ENCODE peak calls at places on chromosomes 12 and 14, in five cellular contexts. One of them, this sample, is unnamed. For H3K4me1, the result is how much of the 10 kb centered on the place peaks cover.

GRCh38 chr14:75295491-75296338 is 17.1 kb downstream of the FOS start:
- DNase-seq in prostate gland: peak
- DNase-seq in fibroblast of lung: peak
- DNase-seq in HCT116: no peak
- DNase-seq in adrenal gland: peak
- DNase-seq in this sample: peak

GRCh38 chr14:75449703-75450102 is 21.9 kb downstream of the JDP2 start:
- DNase-seq in prostate gland: no peak
- DNase-seq in fibroblast of lung: no peak
- DNase-seq in HCT116: no peak
- DNase-seq in adrenal gland: no peak
- DNase-seq in this sample: no peak

GRCh38 chr12:67111182-67111581 is 158.0 kb upstream of the CAND1 start:
- DNase-seq in prostate gland: no peak
- DNase-seq in fibroblast of lung: no peak
- DNase-seq in HCT116: no peak
- DNase-seq in adrenal gland: no peak
- DNase-seq in this sample: no peak

GRCh38 chr12:64780531-64781373 is 21.5 kb upstream of the GNS start:
- DNase-seq in prostate gland: peak
- DNase-seq in fibroblast of lung: peak
- DNase-seq in HCT116: no peak
- DNase-seq in adrenal gland: peak
- DNase-seq in this sample: no peak

GRCh38 chr12:57934804-57935203 is 6.6 kb upstream of the ATP23 start:
- DNase-seq in prostate gland: no peak
- DNase-seq in fibroblast of lung: no peak
- DNase-seq in HCT116: no peak
- DNase-seq in adrenal gland: no peak
- DNase-seq in this sample: no peak

GRCh38 chr12:107990325-107990724 is 138.8 kb upstream of the WSCD2 start:
- DNase-seq in prostate gland: peak
- DNase-seq in fibroblast of lung: no peak
- DNase-seq in HCT116: peak
- DNase-seq in adrenal gland: peak
- DNase-seq in this sample: peak

GRCh38 chr12:30794591-30795409 is 40.0 kb upstream of the CAPRIN2 start:
- DNase-seq in prostate gland: no peak
- DNase-seq in fibroblast of lung: peak
- DNase-seq in HCT116: peak
- DNase-seq in adrenal gland: peak
- DNase-seq in this sample: no peak

GRCh38 chr12:55036326-55036725 is 16.6 kb downstream of the NEUROD4 start:
- DNase-seq in prostate gland: no peak
- DNase-seq in fibroblast of lung: no peak
- DNase-seq in HCT116: no peak
- DNase-seq in adrenal gland: no peak
- DNase-seq in this sample: no peak

GRCh38 chr12:41439134-41439533 is 251.0 kb downstream of the PDZRN4 start:
- DNase-seq in prostate gland: no peak
- DNase-seq in fibroblast of lung: no peak
- DNase-seq in HCT116: no peak
- DNase-seq in adrenal gland: no peak
- DNase-seq in this sample: no peak

GRCh38 chr14:104130974-104131651 is 7.3 kb upstream of the KIF26A start:
- DNase-seq in prostate gland: peak
- DNase-seq in fibroblast of lung: no peak
- DNase-seq in HCT116: no peak
- DNase-seq in adrenal gland: no peak
- DNase-seq in this sample: peak

GRCh38 chr12:24197517-24197916 is 248.0 kb upstream of the SOX5 start:
- DNase-seq in prostate gland: no peak
- DNase-seq in fibroblast of lung: no peak
- DNase-seq in HCT116: no peak
- DNase-seq in adrenal gland: no peak
- DNase-seq in this sample: no peak

GRCh38 chr14:61106627-61107147 is 125.6 kb downstream of the SLC38A6 start:
- DNase-seq in prostate gland: no peak
- DNase-seq in fibroblast of lung: no peak
- DNase-seq in HCT116: no peak
- DNase-seq in adrenal gland: no peak
- DNase-seq in this sample: no peak

GRCh38 chr14:59360923-59361794 is 104.0 kb downstream of the GPR135 start:
- DNase-seq in prostate gland: peak
- DNase-seq in fibroblast of lung: peak
- DNase-seq in HCT116: peak
- DNase-seq in adrenal gland: peak
- DNase-seq in this sample: no peak

GRCh38 chr14:35855886-35856481 is 29.8 kb downstream of the BRMS1L start:
- DNase-seq in prostate gland: no peak
- DNase-seq in fibroblast of lung: peak
- DNase-seq in HCT116: no peak
- DNase-seq in adrenal gland: no peak
- DNase-seq in this sample: no peak

GRCh38 chr12:94745562-94745961 is 95.2 kb upstream of the TMCC3 start:
- DNase-seq in prostate gland: no peak
- DNase-seq in fibroblast of lung: no peak
- DNase-seq in HCT116: no peak
- DNase-seq in adrenal gland: no peak
- DNase-seq in this sample: no peak

GRCh38 chr12:112907415-112908157 is 824 bp downstream of the OAS1 start:
- DNase-seq in prostate gland: no peak
- DNase-seq in fibroblast of lung: no peak
- DNase-seq in HCT116: no peak
- DNase-seq in adrenal gland: no peak
- DNase-seq in this sample: no peak

GRCh38 chr14:75200451-75200850 is 24.0 kb upstream of the TMED10 start:
- DNase-seq in prostate gland: peak
- DNase-seq in fibroblast of lung: no peak
- DNase-seq in HCT116: peak
- DNase-seq in adrenal gland: no peak
- DNase-seq in this sample: no peak

GRCh38 chr12:109065154-109065852 is 12.9 kb downstream of the USP30 start:
- DNase-seq in prostate gland: no peak
- DNase-seq in fibroblast of lung: no peak
- DNase-seq in HCT116: no peak
- DNase-seq in adrenal gland: no peak
- DNase-seq in this sample: no peak

GRCh38 chr12:84572186-84572585 is 340.4 kb downstream of the SLC6A15 start:
- DNase-seq in prostate gland: no peak
- DNase-seq in fibroblast of lung: peak
- DNase-seq in HCT116: no peak
- DNase-seq in adrenal gland: no peak
- DNase-seq in this sample: no peak

GRCh38 chr12:115322275-115322674 is 638.3 kb upstream of the TBX3 start:
- DNase-seq in prostate gland: no peak
- DNase-seq in fibroblast of lung: peak
- DNase-seq in HCT116: no peak
- DNase-seq in adrenal gland: no peak
- DNase-seq in this sample: no peak

GRCh38 chr14:53304726-53305381 is 151.7 kb upstream of the DDHD1 start:
- DNase-seq in prostate gland: no peak
- DNase-seq in fibroblast of lung: peak
- DNase-seq in HCT116: no peak
- DNase-seq in adrenal gland: no peak
- DNase-seq in this sample: no peak

GRCh38 chr12:109833307-109834189 is at the start of gene TRPV4:
- DNase-seq in prostate gland: no peak
- DNase-seq in fibroblast of lung: peak
- DNase-seq in HCT116: no peak
- DNase-seq in adrenal gland: no peak
- DNase-seq in this sample: peak

GRCh38 chr14:51848120-51848519 is 12.3 kb upstream of the GNG2 start:
- DNase-seq in prostate gland: no peak
- DNase-seq in fibroblast of lung: no peak
- DNase-seq in HCT116: no peak
- DNase-seq in adrenal gland: no peak
- DNase-seq in this sample: no peak
- H3K4me1 ChIP-seq in prostate gland: under half
- H3K4me1 ChIP-seq in fibroblast of lung: under half
- H3K4me1 ChIP-seq in HCT116: under half
- H3K4me1 ChIP-seq in adrenal gland: under half
- H3K4me1 ChIP-seq in this sample: under half

DNA sequence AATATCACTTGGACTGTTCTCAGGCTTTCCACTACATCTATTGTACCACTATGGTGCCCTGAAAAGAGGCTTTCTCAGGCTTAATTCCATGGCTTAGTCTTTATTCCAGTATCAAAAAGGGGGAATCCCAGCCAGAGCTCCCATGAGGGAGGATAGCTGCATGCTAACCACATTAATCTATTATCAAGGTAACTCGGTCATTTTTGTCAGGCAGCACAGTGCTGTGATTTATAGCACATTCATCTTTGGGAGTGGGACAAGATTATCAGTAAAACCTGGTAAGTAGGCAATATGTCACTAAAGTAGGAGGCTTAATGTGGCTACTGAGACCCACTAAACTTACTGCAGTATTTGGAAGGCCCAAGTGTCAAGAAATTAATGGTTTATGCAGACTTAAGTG is 58.9 kb downstream of the DAD1 start:
- DNase-seq in prostate gland: no peak
- DNase-seq in fibroblast of lung: peak
- DNase-seq in HCT116: no peak
- DNase-seq in adrenal gland: no peak
- DNase-seq in this sample: no peak
- H3K4me1 ChIP-seq in prostate gland: under half
- H3K4me1 ChIP-seq in fibroblast of lung: under half
- H3K4me1 ChIP-seq in HCT116: under half
- H3K4me1 ChIP-seq in adrenal gland: under half
- H3K4me1 ChIP-seq in this sample: under half

GRCh38 chr14:68810173-68811153 is 17.6 kb upstream of the ZFP36L1 start:
- DNase-seq in prostate gland: no peak
- DNase-seq in fibroblast of lung: no peak
- DNase-seq in HCT116: no peak
- DNase-seq in adrenal gland: peak
- DNase-seq in this sample: no peak

GRCh38 chr14:68813318-68813838 is 20.5 kb upstream of the ZFP36L1 start:
- DNase-seq in prostate gland: no peak
- DNase-seq in fibroblast of lung: no peak
- DNase-seq in HCT116: no peak
- DNase-seq in adrenal gland: peak
- DNase-seq in this sample: no peak

GRCh38 chr14:68809524-68809923 is 16.7 kb upstream of the ZFP36L1 start:
- DNase-seq in prostate gland: no peak
- DNase-seq in fibroblast of lung: no peak
- DNase-seq in HCT116: no peak
- DNase-seq in adrenal gland: peak
- DNase-seq in this sample: no peak

GRCh38 chr14:68808696-68809095 is 15.8 kb upstream of the ZFP36L1 start:
- DNase-seq in prostate gland: no peak
- DNase-seq in fibroblast of lung: no peak
- DNase-seq in HCT116: no peak
- DNase-seq in adrenal gland: peak
- DNase-seq in this sample: no peak

DNA sequence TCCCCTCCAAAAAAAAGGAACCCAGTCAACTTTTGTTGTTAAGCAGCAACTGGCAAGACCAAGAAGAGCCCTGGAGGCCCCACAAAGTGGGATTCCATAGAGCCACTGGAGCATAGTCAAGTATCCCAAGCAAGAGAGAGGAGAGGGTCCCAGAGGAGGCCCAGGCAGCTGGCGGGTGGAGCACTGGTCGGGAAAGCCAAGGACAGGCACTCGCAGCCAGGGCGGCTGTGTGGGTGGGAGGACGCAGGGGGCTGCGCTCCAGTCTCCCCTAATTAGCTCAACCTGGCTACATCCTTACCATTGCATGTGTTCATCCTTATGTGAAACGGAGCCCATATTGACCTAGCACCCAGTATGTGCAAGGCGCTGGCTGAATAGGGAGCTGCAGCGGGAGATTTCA is 18.3 kb upstream of the ZFP36L1 start:
- DNase-seq in prostate gland: no peak
- DNase-seq in fibroblast of lung: no peak
- DNase-seq in HCT116: no peak
- DNase-seq in adrenal gland: peak
- DNase-seq in this sample: no peak
- H3K4me1 ChIP-seq in prostate gland: under half
- H3K4me1 ChIP-seq in fibroblast of lung: under half
- H3K4me1 ChIP-seq in HCT116: half or more
- H3K4me1 ChIP-seq in adrenal gland: under half
- H3K4me1 ChIP-seq in this sample: under half

GRCh38 chr12:131948166-131948712 is 1.5 kb upstream of the EP400 start:
- DNase-seq in prostate gland: no peak
- DNase-seq in fibroblast of lung: no peak
- DNase-seq in HCT116: no peak
- DNase-seq in adrenal gland: no peak
- DNase-seq in this sample: no peak

GRCh38 chr12:131949431-131950181 is at the start of gene EP400:
- DNase-seq in prostate gland: peak
- DNase-seq in fibroblast of lung: peak
- DNase-seq in HCT116: peak
- DNase-seq in adrenal gland: peak
- DNase-seq in this sample: peak

GRCh38 chr12:131947482-131948027 is 2.2 kb upstream of the EP400 start:
- DNase-seq in prostate gland: no peak
- DNase-seq in fibroblast of lung: no peak
- DNase-seq in HCT116: no peak
- DNase-seq in adrenal gland: no peak
- DNase-seq in this sample: no peak

GRCh38 chr12:131946757-131947156 is 3.0 kb upstream of the EP400 start:
- DNase-seq in prostate gland: no peak
- DNase-seq in fibroblast of lung: no peak
- DNase-seq in HCT116: no peak
- DNase-seq in adrenal gland: peak
- DNase-seq in this sample: no peak

DNA sequence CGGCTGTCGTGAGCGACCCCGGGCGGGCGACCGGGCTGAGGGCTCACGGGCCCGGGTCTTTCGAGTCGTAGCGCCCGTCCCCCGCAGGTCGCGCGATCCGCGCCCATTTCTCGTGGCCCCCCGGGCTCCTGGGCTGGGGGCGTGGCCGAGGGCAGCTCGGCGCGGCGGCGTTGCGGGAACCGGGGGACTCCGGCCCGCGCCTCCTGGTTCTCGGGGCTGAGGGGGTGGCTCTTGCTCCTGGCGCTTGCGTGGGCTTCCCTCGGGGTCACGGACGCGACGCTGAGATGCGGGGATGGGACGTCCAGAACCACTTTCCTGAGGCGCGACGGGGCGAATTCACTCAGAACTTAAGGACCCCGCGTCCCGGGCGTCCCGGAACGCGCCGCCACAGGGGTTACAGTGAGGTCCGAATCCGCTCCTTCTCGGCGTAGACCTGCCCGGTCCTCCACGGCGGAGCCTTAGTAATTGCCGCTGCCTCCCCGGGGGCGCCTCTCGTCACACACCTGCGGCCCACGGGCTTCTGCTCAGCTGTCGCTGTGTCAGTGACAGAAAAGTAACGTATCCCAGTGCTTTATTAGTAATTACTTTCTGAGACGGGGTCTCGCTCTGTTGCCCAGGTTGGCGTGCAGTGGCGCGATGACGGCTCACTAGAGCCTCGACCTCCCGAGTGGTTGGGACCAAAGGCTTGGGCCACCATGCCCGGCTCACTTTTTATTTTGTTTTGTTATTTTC is 606 bp downstream of the EP400 start:
- DNase-seq in prostate gland: no peak
- DNase-seq in fibroblast of lung: no peak
- DNase-seq in HCT116: no peak
- DNase-seq in adrenal gland: peak
- DNase-seq in this sample: peak
- H3K4me1 ChIP-seq in prostate gland: under half
- H3K4me1 ChIP-seq in fibroblast of lung: under half
- H3K4me1 ChIP-seq in HCT116: under half
- H3K4me1 ChIP-seq in adrenal gland: under half
- H3K4me1 ChIP-seq in this sample: under half

This sample was measured in HAP-1.